ENCODE peak calls at places on chromosomes 16 and 17, in nine cellular contexts. K is bronchial epithelial cell, Z is endodermal cell, O is heart left ventricle, X is lower lobe of right lung, N is brain microvascular endothelial cell, V is AG10803, J is AG04450, Q is left ventricle myocardium inferior. M is an unnamed sample.

GRCh38 chr16:70380919-70381603 is 34.4 kb downstream of the DDX19A start:
- DNase-seq in K (peak; percentile 96), Z (peak; percentile 99), O (peak; percentile 97), X (peak; percentile 97), N (peak; percentile 95), V (peak; percentile 96), J (peak; percentile 94), Q (peak; percentile 97), M (peak; percentile 93)

GRCh38 chr16:86406056-86406455 is 104.3 kb upstream of the FOXF1 start:
- DNase-seq in K (no peak), Z (no peak), O (no peak), X (no peak), N (no peak), V (no peak), J (no peak), Q (no peak), M (no peak)

GRCh38 chr16:72932677-72933335 is 115.1 kb downstream of the ZFHX3 start:
- DNase-seq in K (no peak), Z (no peak), O (no peak), X (no peak), N (no peak), V (no peak), J (no peak), Q (no peak), M (no peak)

GRCh38 chr17:83064021-83064731 is 15.2 kb upstream of the METRNL start:
- DNase-seq in K (no peak), Z (peak; percentile 36), O (peak; percentile 53), X (peak; percentile 40), N (no peak), V (no peak), J (no peak), Q (no peak), M (no peak)

GRCh38 chr16:15950167-15950854 is 895 bp downstream of the ABCC1 start:
- DNase-seq in K (peak; percentile 34), Z (peak; percentile 69), O (no peak), X (no peak), N (peak; percentile 23), V (peak; percentile 63), J (no peak), Q (no peak), M (no peak)

GRCh38 chr16:82062645-82063058 is 27.6 kb downstream of the HSD17B2 start:
- DNase-seq in K (peak; percentile 96), Z (no peak), O (no peak), X (peak; percentile 54), N (no peak), V (peak; percentile 95), J (peak; percentile 34), Q (no peak), M (no peak)

GRCh38 chr17:66975614-66976378 is 11.3 kb downstream of the CACNG4 start:
- DNase-seq in K (peak; percentile 33), Z (peak; percentile 91), O (no peak), X (no peak), N (no peak), V (no peak), J (no peak), Q (peak; percentile 39), M (no peak)

GRCh38 chr16:11316331-11317015 is 28.8 kb upstream of the RMI2 start:
- DNase-seq in K (no peak), Z (peak; percentile 92), O (no peak), X (no peak), N (no peak), V (no peak), J (no peak), Q (no peak), M (no peak)

GRCh38 chr17:62648247-62648953 is 20.9 kb downstream of the MRC2 start:
- DNase-seq in K (no peak), Z (peak; percentile 40), O (no peak), X (peak; percentile 37), N (no peak), V (no peak), J (no peak), Q (peak; percentile 33), M (no peak)

GRCh38 chr17:34269969-34270368 is at the start of gene CCL7:
- DNase-seq in K (peak; percentile 57), Z (no peak), O (no peak), X (no peak), N (no peak), V (no peak), J (no peak), Q (no peak), M (no peak)

GRCh38 chr17:7324438-7324779 is 4.7 kb downstream of the NEURL4 start:
- DNase-seq in K (no peak), Z (no peak), O (no peak), X (no peak), N (no peak), V (no peak), J (no peak), Q (no peak), M (no peak)

GRCh38 chr17:38449364-38449763 is 21.1 kb downstream of the ARHGAP23 start:
- DNase-seq in K (peak; percentile 92), Z (peak; percentile 86), O (no peak), X (no peak), N (no peak), V (no peak), J (no peak), Q (no peak), M (no peak)

GRCh38 chr16:12906765-12907516 is 5.5 kb downstream of the SHISA9 start:
- DNase-seq in K (no peak), Z (no peak), O (no peak), X (no peak), N (no peak), V (no peak), J (no peak), Q (no peak), M (no peak)

GRCh38 chr16:12906271-12906670 is 4.9 kb downstream of the SHISA9 start:
- DNase-seq in K (no peak), Z (no peak), O (no peak), X (no peak), N (no peak), V (no peak), J (no peak), Q (no peak), M (no peak)

GRCh38 chr16:12903325-12904040 is 2.1 kb downstream of the SHISA9 start:
- DNase-seq in K (no peak), Z (peak; percentile 78), O (no peak), X (no peak), N (no peak), V (no peak), J (no peak), Q (no peak), M (no peak)

GRCh38 chr16:12904041-12904671 is 2.8 kb downstream of the SHISA9 start:
- DNase-seq in K (no peak), Z (peak; percentile 76), O (no peak), X (no peak), N (no peak), V (no peak), J (no peak), Q (no peak), M (no peak)

DNA sequence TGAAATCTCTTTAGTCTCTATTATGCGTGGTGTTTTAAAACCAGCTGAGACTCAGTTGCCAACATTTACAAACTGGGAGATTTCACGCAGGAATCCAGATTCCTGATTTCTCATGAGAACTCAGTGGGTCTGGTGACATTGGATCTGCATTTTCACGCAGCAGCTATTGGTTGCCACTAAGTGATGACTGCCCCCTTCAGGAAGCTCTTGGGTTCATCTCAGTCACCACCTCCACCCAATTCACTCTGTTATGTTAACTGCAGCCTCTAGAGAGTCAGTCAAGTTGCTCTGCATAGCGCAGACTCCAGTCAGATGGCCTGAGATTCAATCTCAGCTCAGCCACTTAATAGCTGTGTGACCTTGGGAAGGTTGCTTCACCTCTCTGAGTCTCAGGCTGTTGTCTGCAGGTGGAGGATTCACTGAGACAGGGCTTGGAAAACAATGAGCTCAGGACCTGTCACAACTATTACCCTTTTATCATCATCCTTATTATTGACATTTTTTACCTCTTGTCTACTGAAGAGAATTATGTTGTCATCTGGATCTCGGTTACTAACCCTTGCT is 6.4 kb downstream of the SHISA9 start:
- DNase-seq in K (no peak), Z (peak; percentile 80), O (no peak), X (no peak), N (no peak), V (no peak), J (no peak), Q (no peak), M (no peak)
- TF ChIP-seq CTCF in K (no peak), Z (peak; percentile 77), O (no peak), X (no peak), N (peak; percentile 23), V (peak; percentile 33), J (no peak), Q (no peak), M (peak; percentile 53)

DNA sequence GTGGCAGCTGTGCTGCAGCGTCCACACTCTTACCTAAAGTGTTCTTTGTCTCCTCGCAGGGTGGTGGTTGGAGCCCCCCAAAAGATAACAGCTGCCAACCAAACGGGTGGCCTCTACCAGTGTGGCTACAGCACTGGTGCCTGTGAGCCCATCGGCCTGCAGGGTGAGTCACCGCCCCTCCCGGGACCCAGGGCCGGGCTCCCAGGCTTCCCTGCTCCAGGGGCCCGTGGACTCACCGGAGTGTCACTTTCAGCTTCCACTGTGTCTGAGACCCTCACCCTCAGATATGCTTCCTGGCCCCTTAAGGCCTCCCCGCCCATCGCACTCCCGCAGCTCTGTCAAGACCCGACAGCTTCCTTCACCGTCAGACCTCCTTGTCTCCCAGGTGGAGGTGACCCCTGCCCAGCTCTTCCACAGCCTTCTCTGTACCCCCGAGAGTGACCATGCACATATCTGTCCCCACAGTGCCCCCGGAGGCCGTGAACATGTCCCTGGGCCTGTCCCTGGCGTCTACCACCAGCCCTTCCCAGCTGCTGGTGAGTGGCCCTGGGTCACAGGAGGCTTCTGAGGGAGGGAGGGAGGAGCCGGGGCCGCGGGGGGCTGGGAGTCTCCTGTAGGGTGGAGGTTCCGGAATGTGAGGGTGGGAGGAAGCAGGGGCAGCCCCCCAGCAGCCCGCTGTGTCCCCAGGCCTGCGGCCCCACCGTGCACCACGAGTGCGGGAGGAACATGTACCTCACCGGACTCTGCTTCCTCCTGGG is 1.8 kb downstream of the ITGAX start:
- DNase-seq in K (no peak), Z (peak; percentile 77), O (no peak), X (no peak), N (no peak), V (no peak), J (no peak), Q (no peak), M (no peak)
- H3K4me3 ChIP-seq in K (no peak overlapping the region), Z (no peak overlapping the region), O (no peak overlapping the region), X (peak overlapping the region; percentile 41), N (no peak overlapping the region), V (no peak overlapping the region), J (no peak overlapping the region), Q (no peak overlapping the region), M (no peak overlapping the region)

DNA sequence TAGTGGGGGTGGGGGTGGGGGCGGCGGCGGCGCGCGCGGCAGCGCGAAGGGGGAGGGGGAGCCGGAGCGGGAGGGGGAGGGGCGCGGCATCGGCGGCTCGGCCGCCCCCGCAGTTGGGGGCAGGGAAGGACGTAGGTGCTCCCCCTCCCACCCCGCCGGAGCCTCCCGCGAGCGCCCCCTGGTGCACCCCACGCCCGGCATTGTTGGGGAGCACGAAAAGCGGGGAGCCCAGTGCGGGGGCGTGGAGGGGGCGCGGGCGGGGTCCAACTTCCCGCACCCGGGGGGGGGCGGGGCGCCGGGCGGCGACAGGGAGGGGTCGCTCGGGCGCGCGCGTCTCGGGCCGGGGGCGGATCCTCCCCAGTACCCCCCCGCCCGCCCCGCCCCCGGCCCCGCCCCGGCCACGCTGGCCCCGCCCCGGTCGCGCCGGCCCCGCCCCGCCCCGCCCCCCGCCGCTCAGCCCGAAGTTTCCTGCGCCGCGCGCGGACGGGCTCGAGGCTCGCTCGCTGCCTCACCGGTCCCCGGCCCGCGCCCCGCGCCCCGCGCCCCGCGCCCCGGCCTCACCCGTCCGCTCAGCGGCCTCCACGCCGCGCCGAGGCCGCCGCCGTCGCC is at the start of gene CACNA1H:
- DNase-seq in K (no peak), Z (peak; percentile 82), O (no peak), X (no peak), N (no peak), V (no peak), J (no peak), Q (peak; percentile 34), M (no peak)
- TF ChIP-seq CTCF in K (no peak), Z (peak; percentile 80), O (peak; percentile 57), X (no peak), N (no peak), V (no peak), J (peak; percentile 25), Q (peak; percentile 43), M (peak; percentile 35)

GRCh38 chr17:81901167-81902022 is 643 bp upstream of the NPB start:
- DNase-seq in K (no peak), Z (no peak), O (peak; percentile 59), X (no peak), N (no peak), V (no peak), J (no peak), Q (no peak), M (no peak)
- H3K4me3 ChIP-seq in K (no peak overlapping the region), Z (no peak overlapping the region), O (peak overlapping the region; percentile 30), X (peak overlapping the region; percentile 40), N (no peak overlapping the region), V (no peak overlapping the region), J (peak overlapping the region; percentile 35), Q (peak overlapping the region; percentile 57), M (no peak overlapping the region)

M was measured in LNCaP clone FGC.